ENCODE peak calls at places on chromosomes 12 and 14, in seven cellular contexts. V is endodermal cell; S is adipocyte; L is sigmoid colon; G is CD8-positive, alpha-beta T cell; H is mucosa of descending colon; X is IMR-90. I is an unnamed sample. For H3K4me1, the result is how much of the 10 kb centered on the place peaks cover.

GRCh38 chr14:104882325-104882973 is 17.4 kb downstream of the CEP170B start:
- DNase-seq in V (peak), S (no peak), L (no peak), G (peak), H (peak), X (no peak), I (peak)

GRCh38 chr12:38124247-38125012 is 192.1 kb upstream of the ALG10B start:
- DNase-seq in V (no peak), S (no peak), L (no peak), G (no peak), H (no peak), X (no peak), I (no peak)

GRCh38 chr12:124673881-124674617 is 106.6 kb upstream of the NCOR2 start:
- DNase-seq in V (no peak), S (no peak), L (no peak), G (no peak), H (no peak), X (no peak), I (no peak)

GRCh38 chr14:91125801-91126200 is 11.9 kb downstream of the DGLUCY start:
- DNase-seq in V (no peak), S (no peak), L (no peak), G (no peak), H (no peak), X (no peak), I (no peak)

GRCh38 chr12:41051909-41052308 is 136.2 kb upstream of the PDZRN4 start:
- DNase-seq in V (no peak), S (no peak), L (no peak), G (no peak), H (no peak), X (no peak), I (no peak)

GRCh38 chr12:1838223-1838993 is 18.0 kb downstream of the LRTM2 start:
- DNase-seq in V (peak), S (no peak), L (peak), G (no peak), H (peak), X (no peak), I (no peak)

GRCh38 chr12:75909714-75910451 is 121.7 kb downstream of the PHLDA1 start:
- DNase-seq in V (no peak), S (peak), L (no peak), G (no peak), H (no peak), X (no peak), I (no peak)

GRCh38 chr12:113740699-113741098 is 225.4 kb downstream of the RBM19 start:
- DNase-seq in V (no peak), S (no peak), L (no peak), G (no peak), H (no peak), X (no peak), I (no peak)

GRCh38 chr12:81083018-81083417 is 5.1 kb downstream of the ACSS3 start:
- DNase-seq in V (no peak), S (no peak), L (no peak), G (no peak), H (no peak), X (no peak), I (no peak)

GRCh38 chr12:81080431-81080983 is 2.6 kb downstream of the ACSS3 start:
- DNase-seq in V (no peak), S (no peak), L (no peak), G (no peak), H (no peak), X (peak), I (no peak)

GRCh38 chr12:81083906-81084513 is 6.1 kb downstream of the ACSS3 start:
- DNase-seq in V (peak), S (no peak), L (no peak), G (no peak), H (no peak), X (no peak), I (no peak)

GRCh38 chr12:81079280-81080076 is 1.6 kb downstream of the ACSS3 start:
- DNase-seq in V (no peak), S (no peak), L (no peak), G (no peak), H (no peak), X (no peak), I (no peak)

DNA sequence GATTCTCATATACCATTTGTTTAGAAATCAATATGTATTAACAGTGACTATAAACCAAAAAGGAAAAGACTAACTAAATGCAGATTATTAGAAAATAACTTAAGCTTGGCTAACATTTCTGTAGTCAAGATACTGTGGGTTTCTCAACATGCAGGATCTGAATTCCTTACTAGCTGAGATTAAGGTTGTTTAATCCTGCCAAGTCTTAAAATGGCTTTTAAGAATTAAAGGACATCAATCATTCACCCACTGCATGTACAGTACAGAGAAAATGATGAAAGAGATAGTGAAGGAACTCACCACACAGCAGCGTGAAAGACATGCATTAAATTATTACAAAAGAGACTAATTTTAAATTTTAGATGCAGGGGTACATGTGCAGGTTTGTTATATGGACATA is 3.8 kb downstream of the ACSS3 start:
- DNase-seq in V (no peak), S (no peak), L (no peak), G (no peak), H (no peak), X (no peak), I (no peak)
- H3K4me1 ChIP-seq in V (under half), S (half or more), L (under half), G (under half), H (under half), X (under half), I (under half)

DNA sequence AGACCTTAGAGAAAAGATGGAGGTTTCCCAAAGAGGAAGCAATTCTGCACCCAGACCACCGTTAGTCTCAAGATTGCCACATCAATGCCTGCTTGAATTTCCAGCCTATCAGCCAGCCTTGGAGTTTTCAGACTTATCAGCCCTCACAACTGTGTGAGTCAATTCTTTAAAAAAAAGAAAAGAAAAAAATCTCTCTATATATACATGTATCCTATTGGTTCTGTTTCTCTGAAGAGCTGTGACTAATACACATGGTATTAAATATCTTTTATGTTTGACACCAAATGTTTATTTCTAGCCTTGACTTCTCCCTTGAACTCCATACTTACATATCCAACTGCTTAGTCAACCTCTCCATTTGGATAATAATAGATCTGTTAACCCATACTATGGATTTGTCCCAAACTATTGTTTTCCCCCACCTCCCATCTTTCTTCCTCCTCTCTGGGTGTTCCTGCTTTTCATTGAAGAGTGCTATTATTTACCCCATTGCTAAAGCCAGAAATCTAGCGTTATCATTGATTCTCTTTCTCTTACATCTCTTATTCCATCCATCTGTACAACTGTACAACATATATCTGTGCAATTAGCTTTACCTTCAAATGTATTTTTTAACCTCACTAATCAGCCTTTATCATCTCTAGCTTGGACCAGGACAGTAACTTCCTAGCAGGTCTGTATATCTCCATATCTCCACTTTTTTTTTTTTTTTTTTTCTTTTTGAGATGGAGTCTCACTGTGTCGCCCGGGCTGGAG is 22.7 kb upstream of the EID3 start:
- DNase-seq in V (no peak), S (peak), L (no peak), G (no peak), H (no peak), X (peak), I (no peak)
- H3K4me3 ChIP-seq in V (no peak), S (peak), L (no peak), G (no peak), H (no peak), X (peak), I (no peak)

GRCh38 chr14:92601131-92601710 is 87.6 kb downstream of the RIN3 start:
- DNase-seq in V (peak), S (no peak), L (no peak), G (no peak), H (no peak), X (no peak), I (no peak)
- H3K4me1 ChIP-seq in V (under half), S (under half), L (half or more), G (under half), H (under half), X (under half), I (under half)

DNA sequence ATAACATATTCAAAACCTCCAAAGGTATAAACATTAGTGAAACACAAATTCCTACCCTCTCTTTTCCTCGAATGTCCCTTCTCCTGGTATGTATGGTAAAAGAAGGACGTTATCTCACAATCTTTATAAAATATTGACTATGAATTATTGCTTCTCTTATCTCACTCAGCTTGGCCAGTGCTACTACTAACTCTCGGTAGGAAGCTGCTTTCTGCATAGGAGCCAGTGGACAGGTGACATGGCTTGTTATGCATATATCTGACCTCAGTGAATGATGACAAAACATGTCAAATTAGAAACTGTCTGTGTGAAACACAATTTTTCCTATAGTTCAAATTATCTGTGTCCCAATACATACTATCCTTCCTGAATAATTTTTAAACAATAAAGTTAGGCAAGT is 48.5 kb upstream of the FLRT2 start:
- DNase-seq in V (no peak), S (no peak), L (no peak), G (no peak), H (no peak), X (no peak), I (no peak)
- H3K4me3 ChIP-seq in V (no peak), S (no peak), L (no peak), G (no peak), H (no peak), X (no peak), I (no peak)

GRCh38 chr12:131905081-131905639 is 10.7 kb downstream of the ULK1 start:
- DNase-seq in V (no peak), S (no peak), L (no peak), G (peak), H (no peak), X (no peak), I (no peak)
- H3K4me1 ChIP-seq in V (under half), S (under half), L (under half), G (under half), H (under half), X (under half), I (under half)

DNA sequence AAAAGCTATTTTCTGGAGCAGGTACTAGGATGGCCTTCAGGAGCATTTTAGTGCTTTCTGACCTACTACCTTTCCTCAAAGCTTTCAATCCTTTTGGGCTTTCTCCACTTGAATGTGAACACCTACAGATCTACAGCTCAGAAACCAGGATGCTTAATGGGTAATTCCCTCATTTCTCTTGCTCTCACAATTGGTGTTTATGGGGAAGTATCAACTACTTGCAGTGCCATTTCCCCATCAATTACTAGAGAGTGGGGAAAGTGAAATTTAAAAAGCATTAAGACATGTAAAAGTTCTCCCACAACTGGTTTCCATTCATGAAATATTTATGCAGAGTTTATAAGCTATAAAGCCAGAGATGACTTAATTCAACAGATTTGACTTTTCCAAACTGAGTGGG is 2.1 kb upstream of the YY1 start:
- DNase-seq in V (no peak), S (no peak), L (no peak), G (no peak), H (no peak), X (no peak), I (no peak)
- H3K4me3 ChIP-seq in V (peak), S (peak), L (no peak), G (no peak), H (no peak), X (peak), I (no peak)

I was measured in MM.1S.